ENCODE peak calls at places on chromosomes 2 and 18, in ten cellular contexts. T is Kasumi-1; A is brain microvascular endothelial cell; Q is activated CD4-positive, CD25-positive, alpha-beta regulatory T cell treated with anti-CD3 and anti-CD28 coated beads, Interleukin-2, amount 50 U/mL, for 72 hours; D is occipital lobe; S is stimulated activated CD4-positive, alpha-beta T cell treated with anti-CD3 and anti-CD28 coated beads, Interleukin-4, amount 100 ng/mL, for 4 hours; I is endothelial cell; V is dorsolateral prefrontal cortex; U is left ventricle myocardium superior; O is EL. F is an unnamed sample.

GRCh38 chr2:10328667-10329583 is 26.2 kb downstream of the HPCAL1 start:
- DNase-seq in S (peak; percentile 28), U (no peak), D (no peak), Q (no peak), A (no peak), T (no peak), O (no peak), V (no peak), I (no peak), F (no peak)

GRCh38 chr2:239293450-239294430 is 107.1 kb downstream of the HDAC4 start:
- DNase-seq in I (no peak), V (peak; percentile 23), A (no peak), O (no peak), D (no peak), U (no peak), T (no peak), S (peak; percentile 57), Q (peak; percentile 57), F (no peak)

GRCh38 chr2:86033751-86034680 is 71.7 kb downstream of the POLR1A start:
- DNase-seq in O (no peak), U (peak; percentile 67), Q (no peak), V (no peak), S (no peak), T (no peak), D (no peak), I (no peak), A (no peak), F (no peak)

GRCh38 chr2:220241423-220241822 is 614.0 kb downstream of the SLC4A3 start:
- DNase-seq in S (no peak), O (no peak), U (no peak), I (no peak), D (no peak), V (no peak), A (no peak), T (no peak), Q (no peak), F (no peak)

GRCh38 chr2:54720563-54720962 is 2.9 kb upstream of the EML6 start:
- DNase-seq in A (no peak), U (no peak), V (no peak), S (no peak), T (no peak), D (no peak), Q (no peak), O (no peak), I (no peak), F (no peak)

GRCh38 chr2:121558329-121558728 is 27.6 kb downstream of the RNU4ATAC start:
- DNase-seq in O (no peak), I (no peak), D (no peak), A (no peak), S (no peak), V (no peak), U (no peak), Q (no peak), T (no peak), F (no peak)

GRCh38 chr2:85888020-85888744 is 608 bp downstream of the ST3GAL5 start:
- DNase-seq in V (no peak), O (peak; percentile 29), U (peak; percentile 45), Q (peak; percentile 42), D (peak; percentile 52), A (no peak), I (peak; percentile 13), S (peak; percentile 27), T (peak; percentile 47), F (no peak)

GRCh38 chr18:79543861-79544385 is 135.7 kb upstream of the CTDP1 start:
- DNase-seq in S (no peak), T (no peak), U (no peak), I (no peak), O (no peak), A (no peak), V (peak; percentile 19), Q (no peak), D (no peak), F (no peak)

GRCh38 chr2:223956267-223956666 is 996 bp upstream of the MRPL44 start:
- DNase-seq in O (no peak), I (no peak), V (no peak), U (no peak), D (no peak), T (no peak), S (no peak), A (no peak), Q (no peak), F (no peak)

GRCh38 chr2:28117104-28117596 is 226.6 kb downstream of the BABAM2 start:
- DNase-seq in A (no peak), Q (no peak), V (no peak), S (no peak), U (no peak), I (no peak), O (no peak), D (no peak), T (no peak), F (no peak)

GRCh38 chr2:37871453-37872191 is 53.5 kb upstream of the RMDN2 start:
- DNase-seq in D (no peak), O (peak; percentile 79), T (peak; percentile 20), I (no peak), V (no peak), U (no peak), S (peak; percentile 33), A (peak; percentile 14), Q (no peak), F (peak; percentile 34)

GRCh38 chr2:47232738-47233415 is 77.8 kb upstream of the STPG4 start:
- DNase-seq in S (no peak), V (no peak), O (peak; percentile 47), D (no peak), U (no peak), Q (no peak), T (no peak), A (peak; percentile 27), I (no peak), F (no peak)

GRCh38 chr2:119517433-119517832 is 6.8 kb downstream of the SCTR start:
- DNase-seq in Q (no peak), S (peak; percentile 2), I (peak; percentile 71), U (peak; percentile 76), D (peak; percentile 4), O (peak; percentile 41), A (peak; percentile 29), T (peak; percentile 67), V (no peak), F (peak; percentile 36)

GRCh38 chr2:15995603-15996002 is 55.3 kb downstream of the MYCN start:
- DNase-seq in I (no peak), U (no peak), V (no peak), O (no peak), Q (no peak), A (no peak), S (no peak), D (no peak), T (no peak), F (no peak)

GRCh38 chr2:75523313-75524275 is 37.1 kb downstream of the EVA1A start:
- DNase-seq in Q (no peak), U (no peak), S (no peak), D (no peak), I (no peak), A (peak; percentile 89), T (no peak), O (peak; percentile 78), V (no peak), F (peak; percentile 19)

GRCh38 chr2:237432484-237433092 is 18.6 kb upstream of the COL6A3 start:
- DNase-seq in Q (peak; percentile 72), A (peak; percentile 95), I (no peak), D (no peak), S (peak; percentile 92), T (no peak), O (peak; percentile 99), V (no peak), U (peak; percentile 62), F (peak; percentile 80)

GRCh38 chr2:84300030-84301029 is 158.8 kb downstream of the SUCLG1 start:
- DNase-seq in S (no peak), U (no peak), Q (no peak), V (no peak), D (no peak), O (no peak), I (no peak), A (no peak), T (no peak), F (no peak)

GRCh38 chr2:240431663-240432424 is 3.6 kb upstream of the GPC1 start:
- DNase-seq in T (no peak), D (no peak), U (peak; percentile 16), O (no peak), Q (peak; percentile 18), I (no peak), V (peak; percentile 17), S (no peak), A (no peak), F (no peak)

GRCh38 chr2:8352300-8352699 is 329.6 kb upstream of the ID2 start:
- DNase-seq in V (no peak), O (no peak), D (no peak), S (no peak), Q (no peak), I (no peak), U (no peak), A (no peak), T (no peak), F (no peak)

GRCh38 chr2:21059885-21060610 is 16.2 kb upstream of the APOB start:
- DNase-seq in V (no peak), U (no peak), O (no peak), S (no peak), D (no peak), A (no peak), T (no peak), I (no peak), Q (no peak), F (no peak)

GRCh38 chr2:47808614-47809013 is 25.7 kb downstream of the MSH6 start:
- DNase-seq in T (no peak), A (no peak), I (no peak), D (no peak), V (no peak), S (no peak), O (no peak), Q (no peak), U (no peak), F (no peak)